ENCODE peak calls at places on chromosome 7, in five cellular contexts. B is AG04450, N is endodermal cell, W is thoracic aorta, Y is RWPE2. A is an unnamed sample.

GRCh38 chr7:12729112-12729511 is 41.7 kb downstream of the ARL4A start:
- DNase-seq in B (no peak), N (peak), W (peak), Y (no peak), A (no peak)

GRCh38 chr7:24871765-24872164 is 108.2 kb downstream of the OSBPL3 start:
- DNase-seq in B (no peak), N (no peak), W (no peak), Y (no peak), A (no peak)

GRCh38 chr7:159015081-159015893 is 129.4 kb downstream of the VIPR2 start:
- DNase-seq in B (no peak), N (peak), W (no peak), Y (no peak), A (no peak)

GRCh38 chr7:72099784-72100183 is 312.4 kb downstream of the CALN1 start:
- DNase-seq in B (no peak), N (no peak), W (no peak), Y (no peak), A (no peak)

GRCh38 chr7:55381187-55381586 is 16.1 kb downstream of the LANCL2 start:
- DNase-seq in B (no peak), N (no peak), W (no peak), Y (no peak), A (no peak)

GRCh38 chr7:80428161-80429054 is 83.5 kb downstream of the GNAT3 start:
- DNase-seq in B (no peak), N (peak), W (no peak), Y (no peak), A (no peak)

GRCh38 chr7:36638586-36639265 is 85.6 kb downstream of the AOAH start:
- DNase-seq in B (no peak), N (no peak), W (no peak), Y (no peak), A (no peak)

GRCh38 chr7:150324366-150324961 is 1.1 kb upstream of the ACTR3C start:
- DNase-seq in B (no peak), N (no peak), W (no peak), Y (no peak), A (no peak)

GRCh38 chr7:24341677-24342076 is 57.7 kb downstream of the NPY start:
- DNase-seq in B (no peak), N (no peak), W (no peak), Y (no peak), A (no peak)

GRCh38 chr7:26368542-26368941 is 76.9 kb downstream of the SNX10 start:
- DNase-seq in B (no peak), N (no peak), W (no peak), Y (no peak), A (no peak)

GRCh38 chr7:142345817-142346216 is 88.0 kb upstream of the PRSS58 start:
- DNase-seq in B (no peak), N (no peak), W (no peak), Y (no peak), A (no peak)

DNA sequence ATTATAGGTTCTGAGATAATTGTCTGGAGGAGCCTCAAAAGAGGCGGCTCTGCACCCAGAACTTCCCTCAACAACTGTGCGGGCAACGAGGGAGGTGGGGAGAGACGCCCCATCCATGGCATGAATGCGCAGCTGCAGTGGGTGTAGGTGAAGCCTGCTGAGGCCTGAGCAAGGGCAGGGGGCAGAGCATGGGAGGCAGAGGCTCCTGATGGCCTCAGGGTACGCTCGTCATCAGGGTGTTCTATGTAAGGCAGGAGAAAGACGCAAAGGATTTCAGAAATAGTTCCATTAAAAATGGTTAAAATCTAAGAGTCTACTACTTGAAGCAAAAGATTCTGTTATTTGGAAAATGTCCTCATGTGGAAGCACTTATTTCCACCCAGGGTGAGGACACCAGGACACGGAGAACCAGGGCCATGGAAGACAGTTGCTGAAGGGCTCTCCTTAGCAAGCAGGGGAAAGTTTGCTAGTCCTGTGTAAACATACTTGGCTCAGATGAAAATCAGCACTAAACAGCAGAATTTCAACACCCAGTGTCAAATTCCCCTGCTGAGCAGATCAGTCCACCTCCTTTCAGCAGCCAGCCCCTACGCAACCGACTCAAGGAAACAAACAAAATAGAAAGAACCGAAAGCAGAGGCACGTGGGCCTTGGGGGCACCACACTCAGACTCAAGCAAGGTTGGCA is 18.9 kb downstream of the INSIG1 start:
- DNase-seq in B (no peak), N (no peak), W (no peak), Y (no peak), A (no peak)
- H3K27ac ChIP-seq in B (no peak), N (no peak), W (no peak), Y (no peak), A (no peak)

GRCh38 chr7:94057955-94058354 is 53.8 kb upstream of the BET1 start:
- DNase-seq in B (no peak), N (no peak), W (no peak), Y (no peak), A (no peak)

GRCh38 chr7:94056796-94057207 is 52.6 kb upstream of the BET1 start:
- DNase-seq in B (peak), N (peak), W (no peak), Y (peak), A (peak)

GRCh38 chr7:94054130-94054529 is 50.0 kb upstream of the BET1 start:
- DNase-seq in B (no peak), N (no peak), W (no peak), Y (no peak), A (no peak)

GRCh38 chr7:94053532-94053931 is 49.4 kb upstream of the BET1 start:
- DNase-seq in B (no peak), N (no peak), W (no peak), Y (no peak), A (no peak)

DNA sequence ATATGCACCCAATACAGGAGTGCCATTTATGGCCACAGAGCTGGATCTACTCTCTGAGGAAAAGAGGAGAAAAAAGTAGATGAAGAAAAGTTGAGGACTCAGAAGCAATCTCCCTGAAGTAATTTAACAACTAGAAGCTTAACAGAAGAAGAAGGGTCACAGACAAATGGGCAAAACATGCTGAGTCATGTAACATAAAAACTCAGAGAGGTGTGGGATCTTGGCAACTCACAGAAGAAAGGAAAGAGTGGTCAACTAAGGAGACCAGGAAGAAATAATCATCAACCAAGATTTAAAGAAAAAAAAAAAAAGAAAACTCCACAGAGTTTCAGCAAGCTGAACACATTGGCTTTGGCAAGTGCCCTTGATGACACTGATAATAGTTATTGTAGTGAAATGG is 51.8 kb upstream of the BET1 start:
- DNase-seq in B (no peak), N (no peak), W (no peak), Y (no peak), A (no peak)
- TF ChIP-seq CTCF in B (no peak), N (no peak), W (no peak), Y (no peak), A (no peak)

GRCh38 chr7:46134795-46135194 is 213.7 kb upstream of the IGFBP3 start:
- DNase-seq in B (no peak), N (no peak), W (no peak), Y (no peak), A (no peak)

GRCh38 chr7:46133076-46133475 is 212.0 kb upstream of the IGFBP3 start:
- DNase-seq in B (no peak), N (no peak), W (no peak), Y (no peak), A (no peak)

GRCh38 chr7:46135561-46135960 is 214.5 kb upstream of the IGFBP3 start:
- DNase-seq in B (no peak), N (no peak), W (no peak), Y (no peak), A (no peak)

GRCh38 chr7:46133741-46134140 is 212.7 kb upstream of the IGFBP3 start:
- DNase-seq in B (no peak), N (no peak), W (no peak), Y (no peak), A (no peak)

GRCh38 chr7:46134385-46134784 is 213.3 kb upstream of the IGFBP3 start:
- DNase-seq in B (no peak), N (no peak), W (no peak), Y (no peak), A (no peak)
- H3K27ac ChIP-seq in B (no peak), N (no peak), W (no peak), Y (no peak), A (no peak)

GRCh38 chr7:6161463-6162330 is 110.7 kb downstream of the CYTH3 start:
- DNase-seq in B (no peak), N (no peak), W (no peak), Y (no peak), A (no peak)

GRCh38 chr7:6158424-6159096 is 113.9 kb downstream of the CYTH3 start:
- DNase-seq in B (no peak), N (peak), W (no peak), Y (no peak), A (no peak)

GRCh38 chr7:6159097-6159483 is 113.3 kb downstream of the CYTH3 start:
- DNase-seq in B (no peak), N (no peak), W (no peak), Y (no peak), A (no peak)

GRCh38 chr7:6159524-6160011 is 112.9 kb downstream of the CYTH3 start:
- DNase-seq in B (no peak), N (peak), W (no peak), Y (no peak), A (no peak)

GRCh38 chr7:6160191-6160623 is 112.2 kb downstream of the CYTH3 start:
- DNase-seq in B (peak), N (peak), W (no peak), Y (no peak), A (no peak)
- TF ChIP-seq CTCF in B (peak), N (peak), W (peak), Y (peak), A (peak)

GRCh38 chr7:66669088-66669487 is 40.4 kb downstream of the KCTD7 start:
- DNase-seq in B (no peak), N (no peak), W (no peak), Y (no peak), A (no peak)
- H3K27ac ChIP-seq in B (no peak), N (no peak), W (no peak), Y (no peak), A (no peak)

GRCh38 chr7:43072530-43072929 is 39.9 kb upstream of the HECW1 start:
- DNase-seq in B (no peak), N (no peak), W (no peak), Y (no peak), A (no peak)

GRCh38 chr7:43076606-43077005 is 35.8 kb upstream of the HECW1 start:
- DNase-seq in B (no peak), N (no peak), W (no peak), Y (no peak), A (no peak)

GRCh38 chr7:43076189-43076605 is 36.2 kb upstream of the HECW1 start:
- DNase-seq in B (no peak), N (no peak), W (no peak), Y (no peak), A (no peak)

GRCh38 chr7:43077285-43077684 is 35.2 kb upstream of the HECW1 start:
- DNase-seq in B (no peak), N (no peak), W (no peak), Y (no peak), A (no peak)

DNA sequence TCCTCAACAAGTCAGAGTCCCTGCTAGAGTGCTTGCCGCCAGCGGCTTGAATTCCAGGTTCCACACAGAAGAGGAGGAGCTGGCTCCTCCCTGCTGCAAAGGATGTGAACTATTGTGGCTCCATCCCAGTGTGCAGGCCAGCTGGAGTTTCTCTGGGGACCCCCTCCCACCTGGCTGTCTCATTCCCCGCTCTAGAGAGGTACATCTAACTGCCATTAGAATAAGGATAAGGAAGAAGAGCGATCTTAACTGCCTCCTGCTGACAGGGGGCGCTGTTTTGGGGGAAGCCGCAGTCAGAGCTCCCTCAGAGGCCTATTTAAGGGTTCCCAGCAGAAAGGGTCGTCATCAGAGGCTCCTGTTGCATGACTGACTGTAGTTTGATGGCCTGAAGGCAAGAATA is 40.8 kb upstream of the HECW1 start:
- DNase-seq in B (no peak), N (peak), W (no peak), Y (no peak), A (no peak)
- TF ChIP-seq CTCF in B (peak), N (peak), W (no peak), Y (peak), A (peak)

GRCh38 chr7:2104107-2104710 is 128.5 kb downstream of the MAD1L1 start:
- DNase-seq in B (peak), N (peak), W (peak), Y (no peak), A (no peak)
- H3K27ac ChIP-seq in B (peak), N (peak), W (no peak), Y (no peak), A (no peak)

A was measured in keratinocyte.